ENCODE peak calls at places on chromosomes 13 and 19, in seven cellular contexts. One of them, this sample, is unnamed.
A peak's percentile ranks its signal among the peaks of the same experiment; 100 is the strongest.

GRCh38 chr13:46166221-46166584 is 15.8 kb downstream of the LCP1 start:
- DNase-seq in adrenal gland: no peak
- DNase-seq in lower leg skin: no peak
- DNase-seq in esophagus muscularis mucosa: no peak
- DNase-seq in stomach: no peak
- DNase-seq in body of pancreas: no peak
- DNase-seq in transverse colon: no peak
- DNase-seq in this sample: no peak

GRCh38 chr13:112069063-112069726 is 2.2 kb downstream of the SOX1 start:
- DNase-seq in adrenal gland: no peak
- DNase-seq in lower leg skin: no peak
- DNase-seq in esophagus muscularis mucosa: peak; percentile 24
- DNase-seq in stomach: no peak
- DNase-seq in body of pancreas: no peak
- DNase-seq in transverse colon: no peak
- DNase-seq in this sample: no peak

GRCh38 chr13:106710267-106710666 is 142.3 kb upstream of the ARGLU1 start:
- DNase-seq in adrenal gland: no peak
- DNase-seq in lower leg skin: no peak
- DNase-seq in esophagus muscularis mucosa: no peak
- DNase-seq in stomach: no peak
- DNase-seq in body of pancreas: no peak
- DNase-seq in transverse colon: no peak
- DNase-seq in this sample: no peak

GRCh38 chr19:9945319-9945966 is 9.1 kb upstream of the OLFM2 start:
- DNase-seq in adrenal gland: peak; percentile 90
- DNase-seq in lower leg skin: peak; percentile 98
- DNase-seq in esophagus muscularis mucosa: peak; percentile 93
- DNase-seq in stomach: peak; percentile 41
- DNase-seq in body of pancreas: peak; percentile 66
- DNase-seq in transverse colon: peak; percentile 73
- DNase-seq in this sample: peak; percentile 94

GRCh38 chr19:39070888-39071287 is 13.3 kb upstream of the ACP7 start:
- DNase-seq in adrenal gland: no peak
- DNase-seq in lower leg skin: no peak
- DNase-seq in esophagus muscularis mucosa: no peak
- DNase-seq in stomach: no peak
- DNase-seq in body of pancreas: no peak
- DNase-seq in transverse colon: no peak
- DNase-seq in this sample: no peak

GRCh38 chr19:43789029-43789428 is 8.3 kb upstream of the KCNN4 start:
- DNase-seq in adrenal gland: no peak
- DNase-seq in lower leg skin: no peak
- DNase-seq in esophagus muscularis mucosa: no peak
- DNase-seq in stomach: no peak
- DNase-seq in body of pancreas: no peak
- DNase-seq in transverse colon: no peak
- DNase-seq in this sample: no peak

GRCh38 chr19:30567535-30568232 is 195.5 kb downstream of the ZNF536 start:
- DNase-seq in adrenal gland: peak; percentile 53
- DNase-seq in lower leg skin: no peak
- DNase-seq in esophagus muscularis mucosa: no peak
- DNase-seq in stomach: no peak
- DNase-seq in body of pancreas: no peak
- DNase-seq in transverse colon: no peak
- DNase-seq in this sample: no peak

GRCh38 chr13:37747071-37747612 is 122.4 kb downstream of the TRPC4 start:
- DNase-seq in adrenal gland: no peak
- DNase-seq in lower leg skin: no peak
- DNase-seq in esophagus muscularis mucosa: no peak
- DNase-seq in stomach: no peak
- DNase-seq in body of pancreas: no peak
- DNase-seq in transverse colon: no peak
- DNase-seq in this sample: no peak

GRCh38 chr13:55013051-55013450 is 1984.4 kb downstream of the OLFM4 start:
- DNase-seq in adrenal gland: no peak
- DNase-seq in lower leg skin: no peak
- DNase-seq in esophagus muscularis mucosa: no peak
- DNase-seq in stomach: no peak
- DNase-seq in body of pancreas: no peak
- DNase-seq in transverse colon: no peak
- DNase-seq in this sample: no peak

GRCh38 chr19:35055715-35056179 is 14.2 kb downstream of the HPN start:
- DNase-seq in adrenal gland: no peak
- DNase-seq in lower leg skin: no peak
- DNase-seq in esophagus muscularis mucosa: no peak
- DNase-seq in stomach: no peak
- DNase-seq in body of pancreas: no peak
- DNase-seq in transverse colon: no peak
- DNase-seq in this sample: no peak

GRCh38 chr19:16714702-16715294 is 4.8 kb upstream of the NWD1 start:
- DNase-seq in adrenal gland: peak; percentile 62
- DNase-seq in lower leg skin: no peak
- DNase-seq in esophagus muscularis mucosa: no peak
- DNase-seq in stomach: peak; percentile 64
- DNase-seq in body of pancreas: peak; percentile 27
- DNase-seq in transverse colon: peak; percentile 72
- DNase-seq in this sample: peak; percentile 68

GRCh38 chr19:19816679-19817078 is 4.9 kb downstream of the ZNF506 start:
- DNase-seq in adrenal gland: no peak
- DNase-seq in lower leg skin: no peak
- DNase-seq in esophagus muscularis mucosa: no peak
- DNase-seq in stomach: no peak
- DNase-seq in body of pancreas: no peak
- DNase-seq in transverse colon: no peak
- DNase-seq in this sample: no peak

GRCh38 chr13:33940898-33941297 is 122.9 kb downstream of the RFC3 start:
- DNase-seq in adrenal gland: no peak
- DNase-seq in lower leg skin: no peak
- DNase-seq in esophagus muscularis mucosa: no peak
- DNase-seq in stomach: no peak
- DNase-seq in body of pancreas: no peak
- DNase-seq in transverse colon: no peak
- DNase-seq in this sample: no peak

GRCh38 chr13:106595623-106596022 is 27.7 kb upstream of the ARGLU1 start:
- DNase-seq in adrenal gland: no peak
- DNase-seq in lower leg skin: no peak
- DNase-seq in esophagus muscularis mucosa: no peak
- DNase-seq in stomach: no peak
- DNase-seq in body of pancreas: no peak
- DNase-seq in transverse colon: no peak
- DNase-seq in this sample: peak; percentile 65

GRCh38 chr19:1739960-1740629 is 13.2 kb upstream of the ONECUT3 start:
- DNase-seq in adrenal gland: no peak
- DNase-seq in lower leg skin: no peak
- DNase-seq in esophagus muscularis mucosa: no peak
- DNase-seq in stomach: no peak
- DNase-seq in body of pancreas: no peak
- DNase-seq in transverse colon: no peak
- DNase-seq in this sample: no peak

GRCh38 chr19:34172661-34173144 is 399 bp downstream of the LSM14A start:
- DNase-seq in adrenal gland: no peak
- DNase-seq in lower leg skin: no peak
- DNase-seq in esophagus muscularis mucosa: no peak
- DNase-seq in stomach: no peak
- DNase-seq in body of pancreas: no peak
- DNase-seq in transverse colon: peak; percentile 23
- DNase-seq in this sample: no peak

GRCh38 chr19:38894968-38895367 is 4.5 kb downstream of the SIRT2 start:
- DNase-seq in adrenal gland: no peak
- DNase-seq in lower leg skin: no peak
- DNase-seq in esophagus muscularis mucosa: no peak
- DNase-seq in stomach: no peak
- DNase-seq in body of pancreas: no peak
- DNase-seq in transverse colon: no peak
- DNase-seq in this sample: no peak

GRCh38 chr13:113588394-113589111 is 4.0 kb downstream of the TFDP1 start:
- DNase-seq in adrenal gland: peak; percentile 21
- DNase-seq in lower leg skin: peak; percentile 25
- DNase-seq in esophagus muscularis mucosa: peak; percentile 68
- DNase-seq in stomach: peak; percentile 4
- DNase-seq in body of pancreas: no peak
- DNase-seq in transverse colon: no peak
- DNase-seq in this sample: no peak

GRCh38 chr13:75637101-75637774 is 1.1 kb downstream of the LMO7 start:
- DNase-seq in adrenal gland: no peak
- DNase-seq in lower leg skin: no peak
- DNase-seq in esophagus muscularis mucosa: no peak
- DNase-seq in stomach: no peak
- DNase-seq in body of pancreas: no peak
- DNase-seq in transverse colon: no peak
- DNase-seq in this sample: no peak

GRCh38 chr13:100644328-100644727 is 30.3 kb downstream of the TMTC4 start:
- DNase-seq in adrenal gland: no peak
- DNase-seq in lower leg skin: no peak
- DNase-seq in esophagus muscularis mucosa: no peak
- DNase-seq in stomach: no peak
- DNase-seq in body of pancreas: no peak
- DNase-seq in transverse colon: no peak
- DNase-seq in this sample: no peak

GRCh38 chr13:25764378-25764777 is 287.4 kb downstream of the SHISA2 start:
- DNase-seq in adrenal gland: no peak
- DNase-seq in lower leg skin: peak; percentile 46
- DNase-seq in esophagus muscularis mucosa: peak; percentile 45
- DNase-seq in stomach: no peak
- DNase-seq in body of pancreas: no peak
- DNase-seq in transverse colon: no peak
- DNase-seq in this sample: no peak

DNA sequence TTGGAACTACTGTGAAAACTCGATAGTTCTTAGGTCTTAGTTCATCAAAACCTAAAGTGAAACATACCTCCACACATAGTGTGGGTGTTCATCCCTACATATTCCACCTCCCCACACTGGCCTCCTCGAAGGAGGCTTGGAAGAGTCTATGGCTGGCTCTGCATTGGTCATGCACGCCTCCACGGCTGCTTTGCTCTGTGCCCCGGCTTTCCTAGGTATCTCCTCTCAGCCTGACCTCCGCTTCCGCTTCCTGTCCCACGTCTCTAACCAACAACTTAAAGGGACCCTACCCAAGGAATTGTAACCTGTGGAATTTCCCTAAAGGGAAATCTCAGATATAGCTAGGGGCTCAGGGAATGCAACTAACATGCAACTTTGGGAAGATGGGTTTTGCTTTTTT is 79.7 kb upstream of the MBNL2 start:
- DNase-seq in adrenal gland: peak; percentile 77
- DNase-seq in lower leg skin: no peak
- DNase-seq in esophagus muscularis mucosa: no peak
- DNase-seq in stomach: no peak
- DNase-seq in body of pancreas: peak; percentile 40
- DNase-seq in transverse colon: peak; percentile 70
- DNase-seq in this sample: no peak
- TF ChIP-seq POLR2A in adrenal gland: no peak
- TF ChIP-seq POLR2A in lower leg skin: no peak
- TF ChIP-seq POLR2A in esophagus muscularis mucosa: no peak
- TF ChIP-seq POLR2A in stomach: no peak
- TF ChIP-seq POLR2A in body of pancreas: peak; percentile 24
- TF ChIP-seq POLR2A in transverse colon: peak; percentile 84
- TF ChIP-seq POLR2A in this sample: no peak

DNA sequence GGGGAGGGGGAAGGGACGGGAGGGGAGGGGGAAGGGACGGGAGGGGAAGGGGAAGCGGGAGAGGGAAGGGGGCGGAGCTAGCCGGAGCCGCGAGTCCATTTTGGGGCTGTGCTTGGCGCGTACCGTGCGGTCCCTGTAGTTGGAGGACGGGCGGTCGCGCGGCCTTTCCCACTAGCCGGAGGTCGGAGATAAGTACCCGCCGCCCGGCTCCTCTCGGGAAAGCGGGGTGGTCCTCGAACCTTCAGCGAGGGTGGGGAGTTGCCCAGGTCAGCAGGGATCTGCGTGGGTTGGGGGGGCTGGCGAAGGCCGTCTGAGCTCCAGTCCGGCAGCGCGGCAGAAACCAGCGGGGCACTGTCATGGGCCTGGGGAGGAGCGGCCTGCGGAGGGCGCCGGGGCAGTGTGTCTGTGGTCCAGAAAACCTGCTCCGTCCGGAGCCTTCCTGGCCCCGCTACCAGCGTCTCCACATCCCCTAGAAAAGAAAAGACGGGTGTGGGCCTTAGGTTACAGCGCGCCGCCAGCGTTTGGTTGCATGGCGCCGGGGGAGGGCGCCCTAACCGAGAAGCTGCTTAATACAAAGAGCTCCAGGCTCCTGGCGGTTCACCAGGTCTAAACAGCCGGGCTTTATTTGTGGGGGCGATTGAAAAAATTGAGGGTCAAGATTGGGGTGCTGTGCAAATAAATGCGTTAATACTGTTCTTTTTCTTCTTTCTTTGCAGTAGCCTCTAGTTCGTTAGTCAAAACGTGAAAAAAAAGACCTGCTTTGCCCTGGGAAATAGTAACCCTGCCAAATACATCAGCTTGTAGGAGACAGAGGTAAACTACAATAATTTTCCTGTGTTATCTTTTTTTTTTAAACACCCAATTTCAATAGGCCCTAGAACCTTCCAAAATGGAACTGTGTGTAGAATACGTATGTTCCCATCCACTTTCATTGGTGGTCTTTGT is at the start of gene TRIM13:
- DNase-seq in adrenal gland: peak; percentile 96
- DNase-seq in lower leg skin: peak; percentile 98
- DNase-seq in esophagus muscularis mucosa: peak; percentile 97
- DNase-seq in stomach: peak; percentile 91
- DNase-seq in body of pancreas: peak; percentile 92
- DNase-seq in transverse colon: peak; percentile 92
- DNase-seq in this sample: peak; percentile 88
- TF ChIP-seq POLR2A in adrenal gland: peak; percentile 60
- TF ChIP-seq POLR2A in lower leg skin: peak; percentile 42
- TF ChIP-seq POLR2A in esophagus muscularis mucosa: peak; percentile 68
- TF ChIP-seq POLR2A in stomach: no peak
- TF ChIP-seq POLR2A in body of pancreas: peak; percentile 79
- TF ChIP-seq POLR2A in transverse colon: no peak
- TF ChIP-seq POLR2A in this sample: peak; percentile 53

GRCh38 chr13:31161583-31162150 is at the start of gene HSPH1:
- DNase-seq in adrenal gland: peak; percentile 100
- DNase-seq in lower leg skin: peak; percentile 100
- DNase-seq in esophagus muscularis mucosa: peak; percentile 99
- DNase-seq in stomach: peak; percentile 98
- DNase-seq in body of pancreas: peak; percentile 99
- DNase-seq in transverse colon: peak; percentile 99
- DNase-seq in this sample: peak; percentile 98
- TF ChIP-seq POLR2A in adrenal gland: peak; percentile 66
- TF ChIP-seq POLR2A in lower leg skin: no peak
- TF ChIP-seq POLR2A in esophagus muscularis mucosa: peak; percentile 36
- TF ChIP-seq POLR2A in stomach: peak; percentile 58
- TF ChIP-seq POLR2A in body of pancreas: peak; percentile 87
- TF ChIP-seq POLR2A in transverse colon: peak; percentile 84
- TF ChIP-seq POLR2A in this sample: peak; percentile 25

DNA sequence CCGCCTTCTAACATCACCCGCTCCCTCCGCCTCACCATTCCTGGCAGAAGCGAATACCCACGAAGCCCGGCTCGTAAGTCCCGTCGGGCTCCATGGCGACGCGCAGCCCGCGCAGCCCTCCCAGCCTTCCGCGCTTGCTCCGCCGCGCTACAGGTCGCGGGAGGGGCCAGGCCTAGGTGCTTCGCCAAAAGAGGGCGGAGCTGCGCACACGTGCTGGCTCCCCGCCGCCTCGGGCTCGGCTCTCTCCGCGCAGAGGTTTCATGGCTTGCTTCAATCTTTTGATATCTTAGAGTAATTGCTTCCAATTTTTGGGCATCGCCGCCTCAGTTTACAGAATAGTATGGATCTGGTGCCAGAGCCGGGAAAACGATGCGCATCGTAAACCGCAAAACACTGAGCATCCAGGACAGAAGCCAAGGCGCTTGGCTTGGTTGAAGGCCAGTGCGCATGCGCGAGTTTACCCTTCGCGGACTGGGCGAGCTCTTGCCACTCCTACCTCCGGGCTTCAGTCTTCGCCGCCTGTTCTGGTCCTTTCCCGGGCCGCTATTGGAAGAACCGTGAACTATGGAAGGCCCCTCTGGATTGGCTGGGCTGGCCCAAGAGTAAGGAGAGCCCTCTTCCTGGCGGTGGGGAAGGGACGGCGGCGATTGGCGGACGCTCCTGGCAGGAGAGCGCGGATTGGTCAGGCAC is at the start of gene POLR2I:
- DNase-seq in adrenal gland: peak; percentile 100
- DNase-seq in lower leg skin: peak; percentile 100
- DNase-seq in esophagus muscularis mucosa: peak; percentile 100
- DNase-seq in stomach: peak; percentile 99
- DNase-seq in body of pancreas: peak; percentile 100
- DNase-seq in transverse colon: peak; percentile 99
- DNase-seq in this sample: peak; percentile 100
- TF ChIP-seq POLR2A in adrenal gland: no peak
- TF ChIP-seq POLR2A in lower leg skin: no peak
- TF ChIP-seq POLR2A in esophagus muscularis mucosa: peak; percentile 65
- TF ChIP-seq POLR2A in stomach: peak; percentile 58
- TF ChIP-seq POLR2A in body of pancreas: peak; percentile 77
- TF ChIP-seq POLR2A in transverse colon: peak; percentile 78
- TF ChIP-seq POLR2A in this sample: peak; percentile 82